ENCODE peak calls at places on chromosomes 11 and 22, in four cellular contexts. Q, L, J and X are unnamed samples. For H3K4me1, the result is how much of the 10 kb centered on the place peaks cover.

GRCh38 chr11:17475666-17476316 is 854 bp downstream of the ABCC8 start:
- DNase-seq in Q (no peak), L (no peak), J (no peak), X (no peak)

GRCh38 chr11:90204832-90205646 is 17.8 kb downstream of the CHORDC1 start:
- DNase-seq in Q (peak), L (peak), J (peak), X (peak)

GRCh38 chr22:47738472-47739013 is 976.1 kb downstream of the TBC1D22A start:
- DNase-seq in Q (no peak), L (no peak), J (no peak), X (no peak)

GRCh38 chr11:46345131-46345597 is 2.1 kb upstream of the DGKZ start:
- DNase-seq in Q (no peak), L (no peak), J (no peak), X (no peak)

GRCh38 chr11:132643239-132643638 is 889.1 kb downstream of the OPCML start:
- DNase-seq in Q (no peak), L (no peak), J (no peak), X (no peak)

GRCh38 chr11:70759846-70760245 is 361.5 kb downstream of the CTTN start:
- DNase-seq in Q (no peak), L (no peak), J (no peak), X (no peak)

GRCh38 chr11:101866619-101867491 is 48.0 kb upstream of the CEP126 start:
- DNase-seq in Q (peak), L (peak), J (peak), X (peak)

GRCh38 chr22:47126344-47126811 is 363.9 kb downstream of the TBC1D22A start:
- DNase-seq in Q (no peak), L (no peak), J (no peak), X (no peak)

GRCh38 chr22:42754658-42755057 is 34.0 kb upstream of the A4GALT start:
- DNase-seq in Q (peak), L (no peak), J (peak), X (peak)

GRCh38 chr22:20589614-20590476 is 82.4 kb downstream of the MED15 start:
- DNase-seq in Q (no peak), L (no peak), J (no peak), X (no peak)

GRCh38 chr11:75272821-75273301 is 32.3 kb downstream of the TPBGL start:
- DNase-seq in Q (no peak), L (no peak), J (no peak), X (no peak)

GRCh38 chr11:1226981-1227550 is 4.2 kb downstream of the MUC5B start:
- DNase-seq in Q (peak), L (no peak), J (no peak), X (no peak)

GRCh38 chr11:34345012-34345804 is 12.6 kb downstream of the ABTB2 start:
- DNase-seq in Q (peak), L (peak), J (peak), X (peak)

GRCh38 chr22:38203090-38203810 is 1.5 kb downstream of the MAFF start:
- DNase-seq in Q (peak), L (peak), J (peak), X (peak)

GRCh38 chr11:108984021-108984420 is 319.2 kb downstream of the DDX10 start:
- DNase-seq in Q (no peak), L (no peak), J (no peak), X (no peak)

GRCh38 chr22:48974443-48975251 is 853.0 kb downstream of the BRD1 start:
- DNase-seq in Q (no peak), L (no peak), J (no peak), X (no peak)

DNA sequence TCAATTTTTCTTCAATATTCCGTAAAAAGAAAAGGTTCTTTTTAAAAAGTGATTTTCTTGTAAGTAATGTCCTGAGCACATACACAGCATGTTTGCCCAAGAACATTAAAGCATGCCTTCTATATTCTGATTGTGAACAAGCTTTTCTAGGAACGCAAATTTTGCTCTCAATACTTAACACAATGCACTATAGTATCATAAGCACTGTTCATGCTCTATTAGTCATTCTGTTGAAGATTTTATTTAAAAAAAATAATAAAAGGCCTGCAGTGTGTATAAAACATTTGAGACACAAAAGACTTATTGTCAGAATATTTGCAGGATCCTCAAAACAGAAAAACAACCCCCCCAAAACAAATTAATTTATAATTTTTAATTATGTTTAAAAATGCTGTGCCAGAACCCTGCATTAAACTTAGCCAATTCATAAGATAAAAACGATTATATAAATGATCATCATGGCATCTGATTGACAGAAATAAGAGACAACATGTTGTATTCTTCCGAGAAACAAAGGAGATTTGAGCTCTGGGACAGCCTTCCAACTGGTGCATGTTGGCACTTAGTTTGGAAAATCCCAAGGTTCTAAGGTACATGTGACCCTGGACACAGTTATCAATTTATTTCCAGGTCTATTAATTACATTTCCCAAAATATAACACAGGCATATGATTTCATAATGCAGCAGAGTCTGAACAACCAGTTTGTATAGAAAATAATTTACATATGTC is 13.1 kb downstream of the MTMR2 start:
- DNase-seq in Q (no peak), L (no peak), J (no peak), X (no peak)
- H2AFZ ChIP-seq in Q (no peak), L (no peak), J (no peak), X (no peak)

DNA sequence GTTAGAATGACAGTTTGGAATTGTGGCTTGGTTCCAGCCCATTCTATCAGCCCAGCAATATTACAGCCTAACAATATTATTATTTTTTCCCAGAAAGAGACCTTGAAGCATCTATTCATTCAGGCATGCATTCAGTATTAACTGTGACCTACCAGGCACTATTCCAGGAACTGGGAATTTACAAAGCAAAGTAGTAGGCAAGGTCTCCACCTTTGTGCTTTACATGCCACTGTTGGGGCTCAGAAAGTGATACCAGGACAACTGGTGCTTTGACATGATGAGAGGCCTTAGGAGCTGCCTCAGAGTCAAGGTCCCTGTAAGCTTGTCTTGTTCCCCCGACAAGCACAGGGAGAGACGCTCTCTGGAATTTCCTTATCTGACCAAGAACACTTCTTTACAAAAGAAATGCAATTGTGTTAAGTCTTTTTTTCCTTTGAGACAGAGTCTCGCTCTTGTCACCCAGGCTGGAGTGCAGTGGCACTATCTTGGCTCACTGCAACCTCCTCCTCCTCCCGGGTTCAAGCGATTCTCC is 2.3 kb upstream of the HMOX1 start:
- DNase-seq in Q (no peak), L (no peak), J (no peak), X (no peak)
- H3K4me1 ChIP-seq in Q (under half), L (under half), J (under half), X (under half)

GRCh38 chr11:86418513-86418912 is 43.8 kb downstream of the CCDC81 start:
- DNase-seq in Q (no peak), L (no peak), J (no peak), X (no peak)

GRCh38 chr11:86416494-86416893 is 41.8 kb downstream of the CCDC81 start:
- DNase-seq in Q (peak), L (peak), J (no peak), X (no peak)

GRCh38 chr11:86418929-86419328 is 44.2 kb downstream of the CCDC81 start:
- DNase-seq in Q (peak), L (no peak), J (peak), X (peak)

GRCh38 chr11:86427441-86427840 is 52.8 kb downstream of the CCDC81 start:
- DNase-seq in Q (no peak), L (no peak), J (no peak), X (no peak)

DNA sequence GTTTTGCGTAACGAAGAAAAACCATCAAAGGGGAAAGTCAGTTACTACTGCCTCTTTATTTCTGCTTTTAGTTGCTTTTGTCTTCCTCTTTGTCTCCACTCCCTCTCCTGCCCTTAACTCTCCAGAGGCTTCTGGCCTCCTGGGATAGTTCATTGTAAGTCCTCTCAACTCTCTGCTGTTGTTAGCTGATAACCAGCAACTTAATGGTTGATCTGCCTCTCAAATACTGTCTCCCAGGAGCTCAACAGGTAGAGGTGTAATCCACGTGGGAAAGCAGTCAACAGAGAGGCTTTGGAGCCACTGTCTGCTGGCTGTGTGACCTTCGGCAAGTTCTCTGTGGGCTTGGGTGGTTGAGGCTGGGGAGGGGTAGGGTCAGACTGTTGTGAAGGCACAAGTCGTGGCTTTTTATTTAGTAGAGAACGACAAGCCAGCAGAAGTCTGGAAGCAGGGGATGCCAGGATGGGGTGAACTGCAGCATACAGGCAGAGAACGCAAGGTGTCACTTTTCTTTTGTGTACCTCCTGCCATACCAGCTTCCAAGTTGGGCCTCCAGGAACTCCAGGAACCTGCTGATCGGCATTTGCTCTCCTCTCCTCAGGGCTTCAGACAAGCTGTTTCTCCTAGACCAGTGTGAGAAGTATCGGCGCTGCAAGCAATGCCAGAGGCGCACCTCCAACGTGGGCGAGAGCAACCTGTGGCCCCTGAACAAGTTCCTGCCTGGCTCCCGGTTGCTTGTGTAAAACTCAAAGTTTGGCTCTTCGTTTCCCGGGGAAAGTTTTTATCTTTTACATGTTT is 47.5 kb downstream of the CCDC81 start:
- DNase-seq in Q (no peak), L (no peak), J (no peak), X (no peak)
- H2AFZ ChIP-seq in Q (no peak), L (no peak), J (no peak), X (no peak)

GRCh38 chr11:114147389-114148382 is 88.2 kb downstream of the ZBTB16 start:
- DNase-seq in Q (no peak), L (peak), J (no peak), X (no peak)
- H3K4me1 ChIP-seq in Q (under half), L (under half), J (under half), X (under half)

GRCh38 chr11:45079943-45080719 is 66.3 kb upstream of the PRDM11 start:
- DNase-seq in Q (no peak), L (no peak), J (no peak), X (no peak)
- H2AFZ ChIP-seq in Q (no peak), L (peak), J (no peak), X (no peak)

GRCh38 chr22:29078869-29079207 is 6.0 kb downstream of the KREMEN1 start:
- DNase-seq in Q (no peak), L (no peak), J (no peak), X (no peak)
- H3K4me1 ChIP-seq in Q (under half), L (under half), J (under half), X (under half)